ENCODE peak calls at places on chromosome 14, in six cellular contexts. M is AG09319; I is cardiac fibroblast; B is endothelial cell; N is stimulated activated CD8-positive, alpha-beta memory T cell treated with anti-CD3 and anti-CD28 coated beads, Interleukin-2, amount 100 ng/mL, for 48 hours; G is Right ventricle myocardium superior. H is an unnamed sample.

GRCh38 chr14:98551028-98551427 is 721.0 kb downstream of the BCL11B start:
- DNase-seq in M (no peak), N (no peak), G (no peak), B (no peak), I (no peak), H (no peak)

GRCh38 chr14:104392001-104392395 is 187.6 kb upstream of the C14orf180 start:
- DNase-seq in N (no peak), M (no peak), B (no peak), I (no peak), G (no peak), H (peak)

GRCh38 chr14:103140316-103141109 is 17.3 kb downstream of the TNFAIP2 start:
- DNase-seq in I (peak), M (no peak), N (no peak), B (no peak), G (no peak), H (no peak)

GRCh38 chr14:103746706-103747105 is 31.1 kb downstream of the ZFYVE21 start:
- DNase-seq in N (no peak), G (no peak), M (no peak), I (peak), B (no peak), H (no peak)

GRCh38 chr14:61527325-61528100 is 167.8 kb upstream of the HIF1A start:
- DNase-seq in G (no peak), I (peak), N (no peak), B (no peak), M (no peak), H (no peak)

GRCh38 chr14:68759912-68760311 is 33.0 kb downstream of the ZFP36L1 start:
- DNase-seq in N (no peak), M (no peak), I (no peak), G (no peak), B (no peak), H (peak)

GRCh38 chr14:69612014-69612758 is 790 bp downstream of the SUSD6 start:
- DNase-seq in I (peak), M (no peak), N (peak), G (peak), B (peak), H (peak)

GRCh38 chr14:85528080-85528881 is 1.7 kb upstream of the FLRT2 start:
- DNase-seq in I (peak), N (no peak), G (no peak), B (peak), M (peak), H (peak)

GRCh38 chr14:70828188-70828587 is 18.9 kb upstream of the MAP3K9 start:
- DNase-seq in B (no peak), M (no peak), N (no peak), G (no peak), I (no peak), H (no peak)

GRCh38 chr14:95307402-95308041 is 12.2 kb downstream of the CLMN start:
- DNase-seq in B (no peak), G (peak), M (no peak), I (no peak), N (no peak), H (peak)

GRCh38 chr14:79415726-79416125 is 795.6 kb downstream of the DIO2 start:
- DNase-seq in G (no peak), I (peak), B (no peak), N (no peak), M (no peak), H (no peak)

GRCh38 chr14:58865520-58866281 is 227.9 kb downstream of the DACT1 start:
- DNase-seq in B (no peak), I (peak), M (no peak), G (no peak), N (no peak), H (no peak)

GRCh38 chr14:101730626-101731186 is 30.8 kb upstream of the PPP2R5C start:
- DNase-seq in M (no peak), N (no peak), G (no peak), I (no peak), B (no peak), H (peak)

GRCh38 chr14:81268016-81268416 is 47.3 kb upstream of the GTF2A1 start:
- DNase-seq in I (peak), G (no peak), B (no peak), M (no peak), N (no peak), H (no peak)

GRCh38 chr14:70073924-70074566 is 114.7 kb downstream of the SLC8A3 start:
- DNase-seq in G (peak), B (peak), I (peak), N (peak), M (peak), H (peak)

GRCh38 chr14:98928418-98928817 is 343.6 kb downstream of the BCL11B start:
- DNase-seq in N (no peak), I (no peak), M (no peak), B (no peak), G (no peak), H (no peak)

GRCh38 chr14:85934123-85934885 is 404.4 kb downstream of the FLRT2 start:
- DNase-seq in B (no peak), M (no peak), N (no peak), G (no peak), I (peak), H (no peak)

GRCh38 chr14:68684466-68685418 is 108.1 kb downstream of the ZFP36L1 start:
- DNase-seq in B (no peak), N (no peak), I (no peak), G (no peak), M (no peak), H (peak)

GRCh38 chr14:23097786-23098185 is 2.5 kb downstream of the C14orf119 start:
- DNase-seq in G (no peak), B (no peak), M (no peak), I (no peak), N (no peak), H (no peak)

GRCh38 chr14:96616168-96616681 is 114.0 kb downstream of the PAPOLA start:
- DNase-seq in I (no peak), M (no peak), G (no peak), B (no peak), N (no peak), H (no peak)

GRCh38 chr14:29925736-29926135 is 1.9 kb downstream of the PRKD1 start:
- DNase-seq in M (no peak), B (no peak), G (no peak), I (peak), N (no peak), H (no peak)

GRCh38 chr14:104582649-104583048 is 3.1 kb downstream of the C14orf180 start:
- DNase-seq in B (no peak), N (no peak), G (peak), M (no peak), I (no peak), H (no peak)